ENCODE peak calls at places on chromosomes 5 and 9, in four cellular contexts. V, F, W and K are unnamed samples.

GRCh38 chr9:88660611-88661010 is 125.6 kb downstream of the NXNL2 start:
- DNase-seq in V (no peak), F (peak; percentile 53), W (peak; percentile 10), K (peak; percentile 12)

GRCh38 chr5:149322518-149322917 is 22.8 kb upstream of the GRPEL2 start:
- DNase-seq in V (no peak), F (no peak), W (no peak), K (no peak)

GRCh38 chr5:96321371-96321770 is 111.7 kb downstream of the PCSK1 start:
- DNase-seq in V (no peak), F (no peak), W (no peak), K (no peak)

GRCh38 chr5:78561261-78561660 is 87.3 kb downstream of the LHFPL2 start:
- DNase-seq in V (no peak), F (no peak), W (no peak), K (no peak)

GRCh38 chr5:60092671-60093422 is 199.3 kb upstream of the PDE4D start:
- DNase-seq in V (no peak), F (no peak), W (no peak), K (no peak)

GRCh38 chr5:88868453-88869068 is 14.4 kb downstream of the MEF2C start:
- DNase-seq in V (no peak), F (no peak), W (no peak), K (no peak)

GRCh38 chr5:175920506-175920865 is 47.6 kb downstream of the THOC3 start:
- DNase-seq in V (no peak), F (no peak), W (no peak), K (no peak)

GRCh38 chr5:127400524-127400923 is 109.9 kb downstream of the MEGF10 start:
- DNase-seq in V (no peak), F (no peak), W (no peak), K (no peak)

GRCh38 chr5:139565411-139566305 is 4.5 kb downstream of the UBE2D2 start:
- DNase-seq in V (peak; percentile 83), F (no peak), W (no peak), K (no peak)

GRCh38 chr5:401216-402034 is 41.6 kb upstream of the EXOC3 start:
- DNase-seq in V (no peak), F (no peak), W (no peak), K (no peak)

DNA sequence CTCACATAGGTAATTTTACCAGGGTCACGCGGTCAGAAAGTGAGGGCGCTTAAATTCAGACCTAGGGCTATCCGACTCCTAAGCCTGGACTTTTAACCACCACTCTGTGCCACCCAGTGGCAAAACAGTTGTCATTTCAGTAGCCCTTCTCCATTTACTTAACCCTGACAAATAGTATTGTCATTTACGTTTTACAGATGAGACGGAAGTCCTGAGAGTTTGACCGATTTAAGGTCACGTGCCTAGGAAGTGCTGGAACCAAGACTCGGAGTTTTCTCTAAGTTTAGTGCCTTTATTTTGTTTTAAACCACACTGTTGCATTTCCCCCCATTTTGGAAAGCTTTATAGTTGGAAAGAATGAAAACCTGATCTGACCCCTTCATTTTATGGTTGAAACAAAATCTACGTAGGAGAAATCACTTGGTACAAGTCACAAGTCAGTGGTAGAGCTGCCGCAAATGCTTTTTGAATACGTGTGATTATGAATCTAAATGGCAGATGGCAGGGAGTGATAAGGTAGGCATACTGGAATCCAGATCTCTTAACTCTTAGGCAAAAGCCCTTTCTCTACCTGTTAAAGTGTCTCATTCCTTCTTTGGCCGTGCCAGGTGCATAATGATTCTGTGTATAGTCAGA is 701 bp downstream of the MRRF start:
- DNase-seq in V (peak; percentile 38), F (no peak), W (no peak), K (peak; percentile 18)
- TF ChIP-seq EGR1 in V (no peak), F (no peak), W (no peak), K (no peak)

GRCh38 chr9:121930970-121931369 is 162.1 kb downstream of the TTLL11 start:
- DNase-seq in V (no peak), F (no peak), W (no peak), K (no peak)

GRCh38 chr9:121927636-121928035 is 165.5 kb downstream of the TTLL11 start:
- DNase-seq in V (no peak), F (no peak), W (no peak), K (no peak)

GRCh38 chr9:121927081-121927480 is 166.0 kb downstream of the TTLL11 start:
- DNase-seq in V (no peak), F (no peak), W (no peak), K (no peak)

GRCh38 chr9:121926417-121926816 is 166.7 kb downstream of the TTLL11 start:
- DNase-seq in V (no peak), F (no peak), W (no peak), K (no peak)

GRCh38 chr9:121929893-121930875 is 162.9 kb downstream of the TTLL11 start:
- DNase-seq in V (peak; percentile 3), F (peak; percentile 63), W (peak; percentile 14), K (peak; percentile 10)
- H2AFZ ChIP-seq in V (no peak overlapping the region), F (no peak overlapping the region), W (no peak overlapping the region), K (no peak overlapping the region)

GRCh38 chr9:13213337-13213736 is 66.2 kb downstream of the MPDZ start:
- DNase-seq in V (no peak), F (no peak), W (no peak), K (no peak)
- TF ChIP-seq EGR1 in V (no peak), F (no peak), W (no peak), K (no peak)

DNA sequence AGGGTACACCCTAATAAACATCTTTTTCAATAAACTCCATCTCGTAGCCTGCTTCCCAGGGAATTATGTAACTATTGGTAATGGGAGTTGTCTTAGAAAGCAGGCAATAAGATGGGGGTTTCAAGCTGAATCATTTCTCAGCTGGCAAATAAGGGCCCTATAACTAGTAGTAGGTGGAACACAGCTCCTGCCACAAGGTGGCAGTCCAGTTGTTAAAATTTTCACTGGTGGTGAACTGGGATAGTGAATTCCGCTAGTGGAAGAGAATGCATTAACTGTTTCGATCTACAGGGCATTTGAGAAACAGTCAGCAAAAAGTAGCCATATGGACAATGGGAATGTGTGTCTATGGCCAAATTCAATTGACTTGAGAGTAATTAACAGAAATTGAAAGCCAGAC is 27.7 kb downstream of the PCDHB15 start:
- DNase-seq in V (no peak), F (peak; percentile 44), W (no peak), K (no peak)
- H2AFZ ChIP-seq in V (no peak overlapping the region), F (no peak overlapping the region), W (no peak overlapping the region), K (no peak overlapping the region)

DNA sequence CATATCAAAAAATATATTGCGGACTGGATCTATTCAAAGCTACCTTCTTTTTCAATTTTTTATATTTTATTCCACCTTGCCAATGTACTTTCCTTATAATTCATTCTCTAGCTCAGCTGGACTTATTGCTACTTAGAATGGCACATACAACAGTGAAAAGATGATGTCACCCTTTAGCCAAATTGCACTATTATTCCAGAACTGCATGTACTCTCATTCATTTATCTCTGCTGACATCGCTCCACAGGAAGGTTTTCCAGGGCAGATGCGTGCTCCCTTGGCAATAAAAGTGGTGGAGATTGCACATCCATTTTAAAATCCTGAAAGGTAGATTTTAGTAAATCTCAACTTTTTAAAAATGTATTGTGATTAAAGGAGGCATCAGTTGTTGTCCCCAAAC is 63.2 kb upstream of the SLC30A5 start:
- DNase-seq in V (no peak), F (no peak), W (no peak), K (no peak)
- TF ChIP-seq EGR1 in V (no peak), F (no peak), W (no peak), K (no peak)

DNA sequence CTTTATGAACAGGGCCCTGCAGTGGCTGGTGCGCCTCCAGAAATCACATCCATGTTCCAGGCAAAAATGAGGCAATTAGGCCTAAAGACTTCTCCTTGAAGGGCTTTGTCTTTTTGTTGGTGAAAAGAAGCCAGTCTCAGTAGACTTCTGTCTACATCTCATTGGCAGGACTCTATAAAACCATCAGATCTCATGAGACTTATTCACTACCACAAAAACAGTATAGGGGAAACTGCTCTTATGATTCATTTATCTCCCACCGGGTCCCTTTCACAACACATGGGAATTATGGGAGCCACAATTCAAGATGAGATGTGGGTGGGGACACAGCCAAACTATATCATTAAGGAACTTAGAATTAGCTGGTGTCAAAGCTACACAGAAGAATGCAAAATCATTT is 77.7 kb upstream of the SNX2 start:
- DNase-seq in V (no peak), F (no peak), W (no peak), K (no peak)
- H2AFZ ChIP-seq in V (peak overlapping the region; percentile 44), F (peak overlapping the region; percentile 44), W (no peak overlapping the region), K (no peak overlapping the region)

DNA sequence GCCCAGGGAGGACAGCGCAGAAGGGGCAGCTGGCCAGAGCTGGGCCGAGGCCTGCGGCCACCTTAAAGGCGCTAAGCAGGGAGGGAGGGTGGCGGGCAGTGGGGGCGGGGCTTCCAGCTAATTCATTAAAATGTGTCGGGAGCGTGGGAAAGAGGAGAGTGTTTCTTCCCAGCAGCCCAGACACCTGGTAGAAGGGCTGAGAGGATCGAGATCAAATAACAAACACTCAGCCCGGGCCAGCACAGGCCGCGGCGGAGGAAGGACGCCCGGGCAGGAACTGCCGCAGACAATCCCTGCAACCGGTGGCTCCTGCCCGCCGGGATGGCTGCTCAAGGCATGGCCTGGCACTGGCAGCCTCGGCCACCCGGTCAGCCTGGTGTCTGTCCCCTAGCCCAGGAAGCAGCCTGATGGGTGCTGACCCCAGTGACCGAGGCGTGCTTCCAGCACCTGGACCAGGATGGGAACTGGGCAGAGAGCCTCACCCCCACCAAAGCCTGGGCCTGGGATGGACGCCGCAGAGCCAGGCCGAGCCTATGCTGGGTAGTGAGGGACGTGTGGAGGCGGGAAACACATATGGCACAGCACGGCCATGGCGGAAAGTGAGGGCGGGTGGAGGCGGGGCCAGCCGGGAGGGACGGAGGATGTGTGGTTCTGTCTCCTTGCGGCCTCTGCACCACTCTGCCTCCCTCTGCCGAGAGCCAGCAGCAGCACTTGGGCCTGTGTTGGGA is 3.2 kb upstream of the NRARP start:
- DNase-seq in V (no peak), F (peak; percentile 66), W (no peak), K (no peak)
- TF ChIP-seq EGR1 in V (no peak), F (no peak), W (peak; percentile 27), K (no peak)

DNA sequence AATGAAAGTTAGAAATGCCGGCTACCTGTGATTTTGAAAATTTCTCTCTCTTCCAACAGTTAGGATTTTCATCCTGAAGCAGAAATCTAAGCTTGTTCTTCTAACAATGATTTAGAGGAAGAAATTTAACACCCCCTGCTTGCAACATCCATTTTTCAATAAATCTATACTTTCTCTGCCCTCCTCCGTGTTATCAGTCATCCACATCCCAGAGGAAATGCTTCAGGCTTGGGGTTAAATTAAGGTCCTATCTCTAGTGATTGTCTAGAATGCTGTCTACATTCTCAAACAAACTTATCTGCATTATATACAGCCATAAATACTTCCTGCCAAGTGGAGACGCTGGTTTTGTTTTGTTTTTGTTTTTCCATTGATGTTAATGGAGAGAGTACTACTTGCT is 371.0 kb downstream of the CSNK1G3 start:
- DNase-seq in V (no peak), F (no peak), W (no peak), K (no peak)
- H2AFZ ChIP-seq in V (no peak overlapping the region), F (no peak overlapping the region), W (no peak overlapping the region), K (no peak overlapping the region)

DNA sequence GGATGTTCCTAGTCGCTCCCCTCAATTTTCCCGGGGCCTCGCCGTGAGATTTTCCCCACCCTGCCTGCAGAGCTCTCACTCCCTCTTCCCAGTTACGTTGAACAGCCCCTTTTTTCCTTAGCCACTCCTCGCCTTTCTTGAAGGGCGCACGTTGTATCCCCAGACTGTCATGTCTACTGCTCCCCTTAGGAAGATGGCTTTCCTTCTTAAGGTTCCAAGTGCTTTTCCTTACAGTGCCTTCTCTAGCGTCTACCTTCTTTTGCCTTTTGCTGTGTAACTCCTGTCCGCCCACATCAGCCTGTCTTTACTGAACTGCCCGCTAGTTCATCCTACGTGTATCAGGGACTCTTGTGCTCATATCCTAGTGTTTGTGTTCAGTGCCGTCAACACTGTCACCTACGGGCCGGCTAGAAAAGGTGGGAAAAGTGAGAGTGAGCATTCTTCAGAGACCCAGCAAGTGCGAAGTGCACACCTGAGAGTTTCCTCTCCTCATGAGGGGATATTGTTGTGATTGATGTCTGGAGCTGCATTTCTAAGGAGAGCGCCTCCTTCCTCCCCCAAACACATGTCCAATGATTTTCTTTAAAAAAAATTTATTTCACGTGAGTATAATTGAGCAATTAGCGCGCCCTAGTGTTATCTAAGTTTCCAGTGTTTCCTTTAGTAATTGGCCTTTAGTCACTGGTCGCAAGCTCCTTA is 764 bp downstream of the CAMLG start:
- DNase-seq in V (no peak), F (peak; percentile 57), W (peak; percentile 41), K (peak; percentile 55)
- TF ChIP-seq EGR1 in V (no peak), F (no peak), W (peak; percentile 82), K (no peak)